ENCODE peak calls at places on chromosomes 16 and 17, in four cellular contexts. One of them, this sample, is unnamed.

GRCh38 chr16:48156790-48157209 is 1.0 kb upstream of the ABCC12 start:
- DNase-seq in tibial artery: peak
- DNase-seq in GM06990: peak
- DNase-seq in hepatocyte: peak
- DNase-seq in this sample: peak

GRCh38 chr16:55779391-55780094 is 53.4 kb downstream of the CES1 start:
- DNase-seq in tibial artery: no peak
- DNase-seq in GM06990: no peak
- DNase-seq in hepatocyte: no peak
- DNase-seq in this sample: no peak

GRCh38 chr17:557371-557770 is 157.3 kb downstream of the VPS53 start:
- DNase-seq in tibial artery: no peak
- DNase-seq in GM06990: no peak
- DNase-seq in hepatocyte: no peak
- DNase-seq in this sample: no peak

GRCh38 chr17:61018938-61019337 is 341.3 kb downstream of the BCAS3 start:
- DNase-seq in tibial artery: no peak
- DNase-seq in GM06990: no peak
- DNase-seq in hepatocyte: no peak
- DNase-seq in this sample: no peak

GRCh38 chr17:4477286-4477791 is 21.3 kb upstream of the SPNS2 start:
- DNase-seq in tibial artery: no peak
- DNase-seq in GM06990: no peak
- DNase-seq in hepatocyte: no peak
- DNase-seq in this sample: no peak

GRCh38 chr17:5500247-5500803 is 14.0 kb downstream of the MIS12 start:
- DNase-seq in tibial artery: no peak
- DNase-seq in GM06990: no peak
- DNase-seq in hepatocyte: peak
- DNase-seq in this sample: no peak

GRCh38 chr17:34616148-34616547 is 36.8 kb downstream of the TMEM132E start:
- DNase-seq in tibial artery: no peak
- DNase-seq in GM06990: no peak
- DNase-seq in hepatocyte: peak
- DNase-seq in this sample: no peak

GRCh38 chr16:73122604-73123386 is 74.9 kb upstream of the ZFHX3 start:
- DNase-seq in tibial artery: peak
- DNase-seq in GM06990: no peak
- DNase-seq in hepatocyte: no peak
- DNase-seq in this sample: peak

GRCh38 chr17:39661744-39662541 is 3.2 kb upstream of the TCAP start:
- DNase-seq in tibial artery: no peak
- DNase-seq in GM06990: no peak
- DNase-seq in hepatocyte: no peak
- DNase-seq in this sample: no peak

GRCh38 chr17:39662551-39663339 is 2.4 kb upstream of the TCAP start:
- DNase-seq in tibial artery: no peak
- DNase-seq in GM06990: no peak
- DNase-seq in hepatocyte: no peak
- DNase-seq in this sample: no peak

GRCh38 chr17:39663688-39664580 is 1.2 kb upstream of the TCAP start:
- DNase-seq in tibial artery: no peak
- DNase-seq in GM06990: no peak
- DNase-seq in hepatocyte: peak
- DNase-seq in this sample: no peak

GRCh38 chr17:39664581-39665561 is at the start of gene TCAP:
- DNase-seq in tibial artery: no peak
- DNase-seq in GM06990: no peak
- DNase-seq in hepatocyte: no peak
- DNase-seq in this sample: no peak

GRCh38 chr17:39663340-39663687 is 1.8 kb upstream of the TCAP start:
- DNase-seq in tibial artery: no peak
- DNase-seq in GM06990: no peak
- DNase-seq in hepatocyte: no peak
- DNase-seq in this sample: no peak
- H3K4me3 ChIP-seq in tibial artery: no peak
- H3K4me3 ChIP-seq in GM06990: no peak
- H3K4me3 ChIP-seq in hepatocyte: no peak
- H3K4me3 ChIP-seq in this sample: no peak

DNA sequence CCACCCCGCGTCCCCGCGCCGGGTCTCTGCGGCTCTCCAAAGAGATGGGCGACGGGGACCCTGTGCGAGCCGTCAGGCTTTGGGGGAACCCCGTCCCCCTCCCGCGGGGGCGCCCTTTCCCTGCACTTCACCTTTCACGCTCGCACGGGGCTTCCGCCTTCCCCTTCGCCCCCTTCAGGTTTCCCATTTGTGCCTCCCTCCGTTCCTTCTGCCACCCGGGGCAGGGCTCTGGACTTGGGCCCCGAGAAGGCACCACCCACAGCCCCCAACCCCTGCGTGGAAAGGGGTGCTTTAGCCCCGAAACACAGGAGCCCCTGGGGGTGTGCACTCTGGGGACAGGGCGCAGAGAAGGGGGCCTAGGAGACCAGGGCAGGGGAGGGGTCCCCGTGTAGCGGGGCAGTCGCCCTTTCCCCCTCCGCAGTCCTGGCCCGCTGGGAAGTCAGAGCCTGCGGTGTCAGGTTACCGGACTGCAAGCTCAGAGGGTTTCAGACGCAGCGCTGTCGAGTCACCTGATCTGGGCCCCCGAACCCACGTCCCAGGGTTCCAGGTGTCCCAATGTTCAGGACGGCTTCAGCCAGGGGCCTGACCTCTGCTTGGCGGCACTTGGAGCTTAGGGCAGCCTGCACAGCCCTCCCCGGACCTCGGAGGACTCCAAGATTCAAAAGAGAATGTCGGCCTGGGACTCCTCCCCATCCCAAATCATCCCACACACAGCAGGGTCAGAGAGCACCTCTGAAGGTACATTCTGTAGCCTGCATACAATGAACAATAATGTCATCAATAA is 6.7 kb upstream of the CCDC92B start:
- DNase-seq in tibial artery: no peak
- DNase-seq in GM06990: no peak
- DNase-seq in hepatocyte: peak
- DNase-seq in this sample: no peak
- H3K4me3 ChIP-seq in tibial artery: peak
- H3K4me3 ChIP-seq in GM06990: no peak
- H3K4me3 ChIP-seq in hepatocyte: no peak
- H3K4me3 ChIP-seq in this sample: no peak

GRCh38 chr17:76534831-76535732 is 2.4 kb downstream of the CYGB start:
- DNase-seq in tibial artery: no peak
- DNase-seq in GM06990: no peak
- DNase-seq in hepatocyte: peak
- DNase-seq in this sample: no peak

GRCh38 chr17:76537578-76538280 is at the start of gene CYGB:
- DNase-seq in tibial artery: no peak
- DNase-seq in GM06990: no peak
- DNase-seq in hepatocyte: peak
- DNase-seq in this sample: no peak

GRCh38 chr17:76537288-76537577 is 276 bp downstream of the CYGB start:
- DNase-seq in tibial artery: no peak
- DNase-seq in GM06990: no peak
- DNase-seq in hepatocyte: no peak
- DNase-seq in this sample: no peak

GRCh38 chr17:76535788-76536510 is 1.6 kb downstream of the CYGB start:
- DNase-seq in tibial artery: no peak
- DNase-seq in GM06990: no peak
- DNase-seq in hepatocyte: no peak
- DNase-seq in this sample: no peak

GRCh38 chr17:76536511-76537287 is 810 bp downstream of the CYGB start:
- DNase-seq in tibial artery: no peak
- DNase-seq in GM06990: no peak
- DNase-seq in hepatocyte: no peak
- DNase-seq in this sample: no peak
- H3K4me3 ChIP-seq in tibial artery: peak
- H3K4me3 ChIP-seq in GM06990: no peak
- H3K4me3 ChIP-seq in hepatocyte: no peak
- H3K4me3 ChIP-seq in this sample: no peak

GRCh38 chr17:76130473-76130872 is 10.6 kb downstream of the FOXJ1 start:
- DNase-seq in tibial artery: no peak
- DNase-seq in GM06990: no peak
- DNase-seq in hepatocyte: no peak
- DNase-seq in this sample: no peak
- H3K4me3 ChIP-seq in tibial artery: no peak
- H3K4me3 ChIP-seq in GM06990: no peak
- H3K4me3 ChIP-seq in hepatocyte: no peak
- H3K4me3 ChIP-seq in this sample: no peak

DNA sequence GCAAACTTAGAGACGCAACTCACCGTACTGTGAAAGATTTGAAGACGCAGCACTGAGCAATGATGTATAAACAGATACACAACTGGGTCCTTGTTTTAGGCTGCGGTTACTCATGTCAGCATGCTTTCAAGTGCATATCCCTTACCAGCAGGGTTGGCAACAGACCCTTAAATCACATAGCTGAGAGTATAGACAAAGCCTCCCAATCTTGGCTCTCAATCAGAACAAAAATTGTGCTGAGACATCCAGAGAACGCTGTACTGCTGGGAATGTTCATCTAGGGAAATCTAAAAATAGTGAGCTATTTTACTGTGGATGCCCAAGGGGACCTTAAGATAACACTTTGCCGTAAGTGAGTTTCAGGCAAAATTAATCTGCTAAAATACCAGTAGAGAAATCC is 84.4 kb upstream of the NUDT7 start:
- DNase-seq in tibial artery: no peak
- DNase-seq in GM06990: no peak
- DNase-seq in hepatocyte: no peak
- DNase-seq in this sample: no peak
- H3K4me3 ChIP-seq in tibial artery: peak
- H3K4me3 ChIP-seq in GM06990: no peak
- H3K4me3 ChIP-seq in hepatocyte: no peak
- H3K4me3 ChIP-seq in this sample: no peak

GRCh38 chr16:85220125-85220839 is 108.0 kb upstream of the CIBAR2 start:
- DNase-seq in tibial artery: no peak
- DNase-seq in GM06990: no peak
- DNase-seq in hepatocyte: peak
- DNase-seq in this sample: no peak
- H3K4me3 ChIP-seq in tibial artery: peak
- H3K4me3 ChIP-seq in GM06990: no peak
- H3K4me3 ChIP-seq in hepatocyte: no peak
- H3K4me3 ChIP-seq in this sample: no peak

DNA sequence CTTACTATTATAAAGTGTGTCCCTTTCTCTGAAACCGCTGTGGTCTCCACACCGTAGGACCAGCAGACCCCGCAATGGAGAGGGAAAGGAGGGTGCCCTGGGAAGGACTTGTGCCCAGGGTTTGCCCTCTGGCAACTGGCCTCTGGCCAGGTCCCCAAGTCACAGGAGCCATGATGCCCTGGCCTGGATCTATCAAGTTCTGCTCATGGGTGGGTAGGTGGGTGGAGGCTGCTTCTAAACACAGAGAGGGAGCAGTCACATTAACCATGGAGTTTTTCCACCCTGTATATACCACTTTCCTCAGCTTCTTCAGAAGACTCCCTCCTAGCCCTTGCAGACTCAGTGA is 9.4 kb upstream of the NEUROD2 start:
- DNase-seq in tibial artery: no peak
- DNase-seq in GM06990: no peak
- DNase-seq in hepatocyte: no peak
- DNase-seq in this sample: no peak
- H3K4me3 ChIP-seq in tibial artery: no peak
- H3K4me3 ChIP-seq in GM06990: no peak
- H3K4me3 ChIP-seq in hepatocyte: no peak
- H3K4me3 ChIP-seq in this sample: peak

GRCh38 chr16:11738742-11739544 is 3.7 kb downstream of the TXNDC11 start:
- DNase-seq in tibial artery: no peak
- DNase-seq in GM06990: no peak
- DNase-seq in hepatocyte: no peak
- DNase-seq in this sample: no peak
- H3K4me3 ChIP-seq in tibial artery: no peak
- H3K4me3 ChIP-seq in GM06990: peak
- H3K4me3 ChIP-seq in hepatocyte: no peak
- H3K4me3 ChIP-seq in this sample: no peak

GRCh38 chr16:31874354-31875111 is 926 bp downstream of the ZNF267 start:
- DNase-seq in tibial artery: no peak
- DNase-seq in GM06990: peak
- DNase-seq in hepatocyte: peak
- DNase-seq in this sample: no peak

GRCh38 chr16:31877876-31878642 is 4.5 kb downstream of the ZNF267 start:
- DNase-seq in tibial artery: no peak
- DNase-seq in GM06990: no peak
- DNase-seq in hepatocyte: no peak
- DNase-seq in this sample: no peak

GRCh38 chr16:31875112-31875803 is 1.7 kb downstream of the ZNF267 start:
- DNase-seq in tibial artery: no peak
- DNase-seq in GM06990: no peak
- DNase-seq in hepatocyte: no peak
- DNase-seq in this sample: no peak

GRCh38 chr16:31879937-31880321 is 6.3 kb downstream of the ZNF267 start:
- DNase-seq in tibial artery: no peak
- DNase-seq in GM06990: no peak
- DNase-seq in hepatocyte: no peak
- DNase-seq in this sample: no peak

GRCh38 chr16:31876955-31877828 is 3.6 kb downstream of the ZNF267 start:
- DNase-seq in tibial artery: no peak
- DNase-seq in GM06990: peak
- DNase-seq in hepatocyte: peak
- DNase-seq in this sample: no peak
- H3K4me3 ChIP-seq in tibial artery: no peak
- H3K4me3 ChIP-seq in GM06990: peak
- H3K4me3 ChIP-seq in hepatocyte: no peak
- H3K4me3 ChIP-seq in this sample: no peak

This sample was measured in naive thymus-derived CD4-positive, alpha-beta T cell.